ENCODE peak calls at places on chromosomes 7 and 10, in five cellular contexts. L is NCI-H1048, G is naive B cell, D is neuronal stem cell, W is Right ventricle myocardium superior. V is an unnamed sample.

GRCh38 chr10:32153931-32154330 is 97.7 kb upstream of the KIF5B start:
- DNase-seq in L (no peak), G (no peak), D (no peak), W (no peak), V (no peak)

GRCh38 chr7:2191026-2191425 is 41.7 kb downstream of the MAD1L1 start:
- DNase-seq in L (no peak), G (no peak), D (no peak), W (peak), V (no peak)

GRCh38 chr7:146902728-146903127 is 786.1 kb downstream of the CNTNAP2 start:
- DNase-seq in L (no peak), G (no peak), D (no peak), W (no peak), V (no peak)

GRCh38 chr10:69639291-69640195 is 9.5 kb downstream of the FAM241B start:
- DNase-seq in L (no peak), G (peak), D (peak), W (peak), V (peak)

GRCh38 chr7:133196872-133197612 is 55.8 kb upstream of the EXOC4 start:
- DNase-seq in L (no peak), G (no peak), D (no peak), W (no peak), V (no peak)

GRCh38 chr7:108109216-108109908 is 20.8 kb downstream of the LAMB4 start:
- DNase-seq in L (no peak), G (peak), D (no peak), W (no peak), V (peak)

GRCh38 chr10:102593074-102593803 is 51.0 kb upstream of the TRIM8 start:
- DNase-seq in L (no peak), G (no peak), D (no peak), W (no peak), V (no peak)

GRCh38 chr7:47067215-47067614 is 514.7 kb downstream of the TNS3 start:
- DNase-seq in L (no peak), G (no peak), D (no peak), W (no peak), V (no peak)

GRCh38 chr7:131173148-131173890 is 154.4 kb upstream of the MKLN1 start:
- DNase-seq in L (no peak), G (no peak), D (no peak), W (no peak), V (no peak)

GRCh38 chr10:58352956-58353610 is 18.3 kb downstream of the UBE2D1 start:
- DNase-seq in L (no peak), G (no peak), D (no peak), W (no peak), V (no peak)

GRCh38 chr7:25351761-25352160 is 123.5 kb upstream of the NPVF start:
- DNase-seq in L (no peak), G (no peak), D (no peak), W (no peak), V (no peak)

GRCh38 chr10:30063098-30063497 is 3.7 kb upstream of the JCAD start:
- DNase-seq in L (no peak), G (no peak), D (no peak), W (no peak), V (no peak)

GRCh38 chr7:11009631-11010030 is 36.0 kb downstream of the PHF14 start:
- DNase-seq in L (no peak), G (no peak), D (no peak), W (no peak), V (no peak)

GRCh38 chr7:148045521-148045920 is 545.0 kb upstream of the C7orf33 start:
- DNase-seq in L (no peak), G (no peak), D (no peak), W (no peak), V (no peak)

GRCh38 chr7:114085592-114086490 is 167.0 kb upstream of the PPP1R3A start:
- DNase-seq in L (peak), G (peak), D (peak), W (peak), V (no peak)